ENCODE peak calls at places on chromosomes 1 and 21, in nine cellular contexts. T is EL, W is neural crest cell, H is activated T-helper 1 cell treated with Interleukin-2 at 50 U/mL for 16 hours, P is ACHN, D is naive B cell, B is COR-L47, R is astrocyte of the spinal cord, F is fibroblast of the aortic adventitia. A is an unnamed sample.

GRCh38 chr1:110136911-110137310 is 13.4 kb upstream of the SLC6A17 start:
- DNase-seq in T (no peak), W (peak), H (no peak), P (no peak), D (peak), B (peak), R (no peak), F (peak), A (no peak)

GRCh38 chr1:43472087-43472462 is 18.3 kb upstream of the HYI start:
- DNase-seq in T (no peak), W (no peak), H (no peak), P (no peak), D (no peak), B (no peak), R (no peak), F (no peak), A (no peak)

GRCh38 chr1:119414950-119415349 is at the start of gene HSD3B2:
- DNase-seq in T (no peak), W (no peak), H (no peak), P (no peak), D (no peak), B (no peak), R (no peak), F (no peak), A (no peak)

GRCh38 chr1:226185153-226186036 is 1.1 kb downstream of the ACBD3 start:
- DNase-seq in T (peak), W (no peak), H (no peak), P (peak), D (no peak), B (no peak), R (peak), F (peak), A (peak)

GRCh38 chr1:94798054-94798453 is 22.1 kb upstream of the SLC44A3 start:
- DNase-seq in T (no peak), W (no peak), H (no peak), P (no peak), D (no peak), B (no peak), R (no peak), F (no peak), A (no peak)

GRCh38 chr1:155309423-155310021 is 856 bp downstream of the FDPS start:
- DNase-seq in T (peak), W (no peak), H (no peak), P (no peak), D (no peak), B (peak), R (peak), F (no peak), A (no peak)

GRCh38 chr1:185355947-185356346 is 38.9 kb upstream of the IVNS1ABP start:
- DNase-seq in T (no peak), W (no peak), H (no peak), P (no peak), D (no peak), B (no peak), R (no peak), F (no peak), A (no peak)

GRCh38 chr1:87515781-87516180 is 187.1 kb downstream of the LMO4 start:
- DNase-seq in T (no peak), W (no peak), H (no peak), P (no peak), D (no peak), B (no peak), R (peak), F (peak), A (no peak)

GRCh38 chr1:85623061-85623471 is 42.5 kb downstream of the CCN1 start:
- DNase-seq in T (peak), W (no peak), H (no peak), P (no peak), D (no peak), B (no peak), R (peak), F (peak), A (peak)

GRCh38 chr1:156487862-156488261 is 12.7 kb downstream of the MEF2D start:
- DNase-seq in T (no peak), W (no peak), H (no peak), P (no peak), D (no peak), B (no peak), R (no peak), F (no peak), A (no peak)

GRCh38 chr1:218847966-218848365 is 325.7 kb upstream of the LYPLAL1 start:
- DNase-seq in T (no peak), W (no peak), H (no peak), P (no peak), D (no peak), B (no peak), R (no peak), F (peak), A (no peak)

GRCh38 chr1:17561561-17561985 is 22.1 kb downstream of the ARHGEF10L start:
- DNase-seq in T (peak), W (no peak), H (no peak), P (no peak), D (no peak), B (no peak), R (peak), F (peak), A (no peak)

GRCh38 chr1:220652995-220653394 is 37.2 kb upstream of the C1orf115 start:
- DNase-seq in T (no peak), W (no peak), H (no peak), P (no peak), D (no peak), B (no peak), R (no peak), F (no peak), A (no peak)

GRCh38 chr1:29122662-29122986 is 1.1 kb downstream of the TMEM200B start:
- DNase-seq in T (peak), W (peak), H (no peak), P (peak), D (no peak), B (no peak), R (peak), F (peak), A (no peak)

GRCh38 chr1:193111641-193112090 is 6.5 kb upstream of the GLRX2 start:
- DNase-seq in T (peak), W (no peak), H (no peak), P (peak), D (no peak), B (no peak), R (peak), F (peak), A (peak)

GRCh38 chr1:73998348-73998959 is 199.5 kb downstream of the LRRIQ3 start:
- DNase-seq in T (peak), W (no peak), H (no peak), P (peak), D (no peak), B (peak), R (peak), F (peak), A (peak)

GRCh38 chr21:24290151-24290833 is 1317.0 kb downstream of the MRPL39 start:
- DNase-seq in T (no peak), W (no peak), H (no peak), P (no peak), D (no peak), B (no peak), R (no peak), F (no peak), A (no peak)

GRCh38 chr1:77706321-77706720 is 23.9 kb upstream of the ZZZ3 start:
- DNase-seq in T (no peak), W (no peak), H (no peak), P (no peak), D (no peak), B (no peak), R (peak), F (no peak), A (no peak)

GRCh38 chr1:25909062-25909461 is 2.8 kb upstream of the STMN1 start:
- DNase-seq in T (no peak), W (no peak), H (no peak), P (no peak), D (no peak), B (no peak), R (no peak), F (no peak), A (no peak)

GRCh38 chr1:151946366-151946764 is 37.1 kb upstream of the THEM4 start:
- DNase-seq in T (no peak), W (no peak), H (no peak), P (no peak), D (no peak), B (no peak), R (no peak), F (no peak), A (no peak)

GRCh38 chr1:220880367-220880680 is 1.1 kb downstream of the HLX start:
- DNase-seq in T (no peak), W (no peak), H (no peak), P (no peak), D (no peak), B (no peak), R (peak), F (no peak), A (no peak)

GRCh38 chr1:202645097-202645476 is 65.2 kb downstream of the SYT2 start:
- DNase-seq in T (no peak), W (no peak), H (no peak), P (no peak), D (no peak), B (no peak), R (no peak), F (no peak), A (no peak)

GRCh38 chr1:110726755-110727154 is 52.0 kb upstream of the KCNA3 start:
- DNase-seq in T (no peak), W (no peak), H (no peak), P (no peak), D (peak), B (no peak), R (no peak), F (no peak), A (peak)

A was measured in OCI-M1.